ENCODE peak calls at places on chromosomes 13 and 19, in ten cellular contexts. One of them, this sample, is unnamed.

GRCh38 chr19:33359581-33359980 is 13.9 kb upstream of the CEBPG start:
- DNase-seq in K562: no peak
- DNase-seq in Peyer's patch: no peak
- DNase-seq in ovary: no peak
- DNase-seq in uterus: no peak
- DNase-seq in GM12878: no peak
- DNase-seq in lower leg skin: no peak
- DNase-seq in IMR-90: no peak
- DNase-seq in endothelial cell of umbilical vein: no peak
- DNase-seq in breast epithelium: no peak
- DNase-seq in this sample: no peak

GRCh38 chr13:64180756-64181155 is 2765.1 kb upstream of the PCDH20 start:
- DNase-seq in lower leg skin: no peak
- DNase-seq in uterus: no peak
- DNase-seq in breast epithelium: no peak
- DNase-seq in ovary: no peak
- DNase-seq in Peyer's patch: no peak
- DNase-seq in IMR-90: no peak
- DNase-seq in endothelial cell of umbilical vein: no peak
- DNase-seq in K562: no peak
- DNase-seq in GM12878: no peak
- DNase-seq in this sample: no peak

GRCh38 chr19:49448432-49448786 is 3.2 kb downstream of the PIH1D1 start:
- DNase-seq in lower leg skin: no peak
- DNase-seq in breast epithelium: no peak
- DNase-seq in K562: no peak
- DNase-seq in endothelial cell of umbilical vein: no peak
- DNase-seq in uterus: no peak
- DNase-seq in GM12878: no peak
- DNase-seq in IMR-90: no peak
- DNase-seq in ovary: no peak
- DNase-seq in Peyer's patch: no peak
- DNase-seq in this sample: no peak

GRCh38 chr13:62278271-62278670 is 862.6 kb upstream of the PCDH20 start:
- DNase-seq in IMR-90: no peak
- DNase-seq in endothelial cell of umbilical vein: no peak
- DNase-seq in uterus: no peak
- DNase-seq in GM12878: no peak
- DNase-seq in ovary: no peak
- DNase-seq in lower leg skin: no peak
- DNase-seq in breast epithelium: no peak
- DNase-seq in K562: no peak
- DNase-seq in Peyer's patch: no peak
- DNase-seq in this sample: no peak

GRCh38 chr13:21606251-21606650 is 2.3 kb upstream of the MICU2 start:
- DNase-seq in endothelial cell of umbilical vein: no peak
- DNase-seq in uterus: no peak
- DNase-seq in lower leg skin: no peak
- DNase-seq in GM12878: no peak
- DNase-seq in IMR-90: no peak
- DNase-seq in Peyer's patch: no peak
- DNase-seq in K562: no peak
- DNase-seq in ovary: no peak
- DNase-seq in breast epithelium: no peak
- DNase-seq in this sample: no peak

GRCh38 chr19:49327878-49328544 is 3.0 kb upstream of the SLC6A16 start:
- DNase-seq in K562: peak
- DNase-seq in endothelial cell of umbilical vein: peak
- DNase-seq in IMR-90: peak
- DNase-seq in breast epithelium: no peak
- DNase-seq in uterus: no peak
- DNase-seq in ovary: no peak
- DNase-seq in GM12878: no peak
- DNase-seq in lower leg skin: no peak
- DNase-seq in Peyer's patch: no peak
- DNase-seq in this sample: no peak

GRCh38 chr19:44055870-44056269 is 4.0 kb downstream of the ZNF223 start:
- DNase-seq in IMR-90: no peak
- DNase-seq in uterus: no peak
- DNase-seq in breast epithelium: no peak
- DNase-seq in endothelial cell of umbilical vein: no peak
- DNase-seq in GM12878: no peak
- DNase-seq in ovary: no peak
- DNase-seq in lower leg skin: no peak
- DNase-seq in Peyer's patch: no peak
- DNase-seq in K562: no peak
- DNase-seq in this sample: no peak

GRCh38 chr13:43009506-43009905 is 13.9 kb upstream of the DNAJC15 start:
- DNase-seq in IMR-90: peak
- DNase-seq in lower leg skin: no peak
- DNase-seq in ovary: no peak
- DNase-seq in Peyer's patch: no peak
- DNase-seq in GM12878: no peak
- DNase-seq in uterus: no peak
- DNase-seq in breast epithelium: no peak
- DNase-seq in K562: no peak
- DNase-seq in endothelial cell of umbilical vein: no peak
- DNase-seq in this sample: no peak

GRCh38 chr13:94947392-94947791 is 235.0 kb upstream of the SOX21 start:
- DNase-seq in Peyer's patch: no peak
- DNase-seq in GM12878: no peak
- DNase-seq in ovary: no peak
- DNase-seq in lower leg skin: no peak
- DNase-seq in uterus: no peak
- DNase-seq in IMR-90: no peak
- DNase-seq in endothelial cell of umbilical vein: no peak
- DNase-seq in breast epithelium: no peak
- DNase-seq in K562: no peak
- DNase-seq in this sample: no peak

GRCh38 chr19:42074513-42075363 is 1.2 kb upstream of the ZNF574 start:
- DNase-seq in IMR-90: no peak
- DNase-seq in lower leg skin: no peak
- DNase-seq in K562: peak
- DNase-seq in uterus: no peak
- DNase-seq in breast epithelium: peak
- DNase-seq in ovary: peak
- DNase-seq in Peyer's patch: peak
- DNase-seq in GM12878: no peak
- DNase-seq in endothelial cell of umbilical vein: no peak
- DNase-seq in this sample: no peak

GRCh38 chr13:107586216-107586615 is 629.1 kb downstream of the LIG4 start:
- DNase-seq in uterus: no peak
- DNase-seq in IMR-90: peak
- DNase-seq in endothelial cell of umbilical vein: peak
- DNase-seq in K562: no peak
- DNase-seq in GM12878: no peak
- DNase-seq in lower leg skin: no peak
- DNase-seq in breast epithelium: no peak
- DNase-seq in Peyer's patch: no peak
- DNase-seq in ovary: no peak
- DNase-seq in this sample: no peak

GRCh38 chr13:113152894-113153809 is 5.3 kb upstream of the PROZ start:
- DNase-seq in K562: peak
- DNase-seq in breast epithelium: peak
- DNase-seq in GM12878: no peak
- DNase-seq in lower leg skin: peak
- DNase-seq in ovary: peak
- DNase-seq in endothelial cell of umbilical vein: no peak
- DNase-seq in uterus: peak
- DNase-seq in IMR-90: no peak
- DNase-seq in Peyer's patch: peak
- DNase-seq in this sample: no peak

GRCh38 chr19:4066176-4066606 is 508 bp downstream of the ZBTB7A start:
- DNase-seq in GM12878: no peak
- DNase-seq in lower leg skin: no peak
- DNase-seq in IMR-90: no peak
- DNase-seq in breast epithelium: no peak
- DNase-seq in endothelial cell of umbilical vein: no peak
- DNase-seq in K562: no peak
- DNase-seq in Peyer's patch: peak
- DNase-seq in ovary: peak
- DNase-seq in uterus: no peak
- DNase-seq in this sample: no peak

GRCh38 chr13:44899967-44900366 is 89.3 kb downstream of the NUFIP1 start:
- DNase-seq in ovary: no peak
- DNase-seq in uterus: no peak
- DNase-seq in lower leg skin: no peak
- DNase-seq in GM12878: no peak
- DNase-seq in K562: no peak
- DNase-seq in IMR-90: no peak
- DNase-seq in endothelial cell of umbilical vein: no peak
- DNase-seq in breast epithelium: no peak
- DNase-seq in Peyer's patch: no peak
- DNase-seq in this sample: no peak

GRCh38 chr13:48304132-48304876 is 753 bp downstream of the RB1 start:
- DNase-seq in lower leg skin: no peak
- DNase-seq in Peyer's patch: peak
- DNase-seq in uterus: peak
- DNase-seq in GM12878: peak
- DNase-seq in ovary: peak
- DNase-seq in IMR-90: peak
- DNase-seq in breast epithelium: peak
- DNase-seq in endothelial cell of umbilical vein: peak
- DNase-seq in K562: no peak
- DNase-seq in this sample: peak
- TF ChIP-seq POLR2A in lower leg skin: no peak
- TF ChIP-seq POLR2A in Peyer's patch: no peak
- TF ChIP-seq POLR2A in uterus: no peak
- TF ChIP-seq POLR2A in GM12878: peak
- TF ChIP-seq POLR2A in ovary: no peak
- TF ChIP-seq POLR2A in IMR-90: no peak
- TF ChIP-seq POLR2A in breast epithelium: no peak
- TF ChIP-seq POLR2A in endothelial cell of umbilical vein: no peak
- TF ChIP-seq POLR2A in K562: no peak
- TF ChIP-seq POLR2A in this sample: no peak

DNA sequence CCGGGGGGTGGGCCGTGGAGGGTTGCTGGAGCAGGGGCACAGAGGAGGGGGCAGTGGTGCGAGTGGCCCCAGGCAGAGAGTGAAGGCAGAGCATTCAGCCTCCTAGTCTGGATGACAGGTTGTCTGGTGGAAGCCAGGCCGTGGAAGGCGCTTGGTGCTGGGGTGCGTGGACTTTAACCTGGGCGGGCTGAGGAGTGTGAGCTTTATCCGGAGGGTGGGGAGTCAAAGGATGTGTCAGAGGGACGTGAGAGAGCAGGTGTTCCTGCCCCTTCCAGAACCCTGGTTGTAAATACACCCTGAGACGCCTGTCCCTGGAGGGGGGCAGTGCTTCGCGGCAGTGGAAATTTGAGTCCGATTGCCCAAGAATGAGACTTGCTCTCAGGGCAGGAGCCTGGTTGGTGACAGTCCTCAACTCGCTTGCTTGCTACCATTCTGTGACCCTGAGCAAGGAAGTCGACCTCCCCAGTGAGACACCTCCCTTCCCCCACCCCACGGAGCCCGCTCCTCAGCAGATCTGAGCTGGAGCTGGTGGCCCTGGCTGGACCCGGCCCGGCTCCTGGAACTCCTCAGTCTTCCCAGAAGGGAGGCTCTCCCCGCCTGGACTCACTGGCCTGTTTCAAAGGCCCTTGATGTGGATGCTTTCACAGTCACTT is 2.3 kb downstream of the SPPL2B start:
- DNase-seq in K562: no peak
- DNase-seq in Peyer's patch: peak
- DNase-seq in breast epithelium: no peak
- DNase-seq in endothelial cell of umbilical vein: no peak
- DNase-seq in uterus: no peak
- DNase-seq in ovary: no peak
- DNase-seq in IMR-90: no peak
- DNase-seq in GM12878: no peak
- DNase-seq in lower leg skin: no peak
- DNase-seq in this sample: no peak
- TF ChIP-seq POLR2A in K562: no peak
- TF ChIP-seq POLR2A in Peyer's patch: peak
- TF ChIP-seq POLR2A in breast epithelium: no peak
- TF ChIP-seq POLR2A in endothelial cell of umbilical vein: no peak
- TF ChIP-seq POLR2A in uterus: no peak
- TF ChIP-seq POLR2A in ovary: no peak
- TF ChIP-seq POLR2A in IMR-90: no peak
- TF ChIP-seq POLR2A in GM12878: no peak
- TF ChIP-seq POLR2A in lower leg skin: no peak
- TF ChIP-seq POLR2A in this sample: no peak

GRCh38 chr19:58097783-58098681 is at the start of gene ZSCAN18:
- DNase-seq in endothelial cell of umbilical vein: peak
- DNase-seq in Peyer's patch: peak
- DNase-seq in IMR-90: peak
- DNase-seq in K562: peak
- DNase-seq in lower leg skin: peak
- DNase-seq in breast epithelium: peak
- DNase-seq in uterus: peak
- DNase-seq in ovary: peak
- DNase-seq in GM12878: peak
- DNase-seq in this sample: peak
- TF ChIP-seq POLR2A in endothelial cell of umbilical vein: no peak
- TF ChIP-seq POLR2A in Peyer's patch: peak
- TF ChIP-seq POLR2A in IMR-90: peak
- TF ChIP-seq POLR2A in K562: no peak
- TF ChIP-seq POLR2A in lower leg skin: no peak
- TF ChIP-seq POLR2A in breast epithelium: peak
- TF ChIP-seq POLR2A in uterus: peak
- TF ChIP-seq POLR2A in ovary: peak
- TF ChIP-seq POLR2A in GM12878: no peak
- TF ChIP-seq POLR2A in this sample: peak

GRCh38 chr19:18465214-18465963 is 27.5 kb upstream of the ISYNA1 start:
- DNase-seq in endothelial cell of umbilical vein: no peak
- DNase-seq in ovary: no peak
- DNase-seq in lower leg skin: no peak
- DNase-seq in GM12878: no peak
- DNase-seq in Peyer's patch: no peak
- DNase-seq in IMR-90: no peak
- DNase-seq in uterus: no peak
- DNase-seq in breast epithelium: no peak
- DNase-seq in K562: no peak
- DNase-seq in this sample: no peak

GRCh38 chr19:18466354-18466753 is 28.4 kb upstream of the ISYNA1 start:
- DNase-seq in IMR-90: no peak
- DNase-seq in breast epithelium: no peak
- DNase-seq in lower leg skin: no peak
- DNase-seq in uterus: no peak
- DNase-seq in ovary: no peak
- DNase-seq in endothelial cell of umbilical vein: no peak
- DNase-seq in Peyer's patch: no peak
- DNase-seq in GM12878: no peak
- DNase-seq in K562: no peak
- DNase-seq in this sample: no peak

GRCh38 chr19:18461471-18461870 is 23.5 kb upstream of the ISYNA1 start:
- DNase-seq in endothelial cell of umbilical vein: no peak
- DNase-seq in K562: no peak
- DNase-seq in IMR-90: no peak
- DNase-seq in breast epithelium: no peak
- DNase-seq in lower leg skin: no peak
- DNase-seq in Peyer's patch: no peak
- DNase-seq in uterus: no peak
- DNase-seq in ovary: no peak
- DNase-seq in GM12878: no peak
- DNase-seq in this sample: no peak

GRCh38 chr19:18465964-18466339 is 28.0 kb upstream of the ISYNA1 start:
- DNase-seq in endothelial cell of umbilical vein: no peak
- DNase-seq in GM12878: no peak
- DNase-seq in breast epithelium: no peak
- DNase-seq in IMR-90: no peak
- DNase-seq in K562: no peak
- DNase-seq in ovary: no peak
- DNase-seq in uterus: no peak
- DNase-seq in Peyer's patch: no peak
- DNase-seq in lower leg skin: no peak
- DNase-seq in this sample: no peak

GRCh38 chr19:18464646-18465045 is 26.7 kb upstream of the ISYNA1 start:
- DNase-seq in breast epithelium: peak
- DNase-seq in uterus: peak
- DNase-seq in GM12878: no peak
- DNase-seq in ovary: peak
- DNase-seq in endothelial cell of umbilical vein: peak
- DNase-seq in IMR-90: peak
- DNase-seq in Peyer's patch: no peak
- DNase-seq in lower leg skin: peak
- DNase-seq in K562: no peak
- DNase-seq in this sample: peak
- TF ChIP-seq POLR2A in breast epithelium: no peak
- TF ChIP-seq POLR2A in uterus: no peak
- TF ChIP-seq POLR2A in GM12878: no peak
- TF ChIP-seq POLR2A in ovary: no peak
- TF ChIP-seq POLR2A in endothelial cell of umbilical vein: no peak
- TF ChIP-seq POLR2A in IMR-90: no peak
- TF ChIP-seq POLR2A in Peyer's patch: no peak
- TF ChIP-seq POLR2A in lower leg skin: no peak
- TF ChIP-seq POLR2A in K562: no peak
- TF ChIP-seq POLR2A in this sample: no peak